ENCODE peak calls at places on chromosomes 4 and X, in six cellular contexts. D, V, W, U, O and L are unnamed samples.

GRCh38 chrX:104270916-104271512 is 16.3 kb upstream of the ESX1 start:
- DNase-seq in D (peak), V (no peak), W (peak), U (peak), O (peak), L (no peak)

GRCh38 chr4:169000315-169000714 is 9.7 kb downstream of the CBR4 start:
- DNase-seq in D (no peak), V (no peak), W (no peak), U (no peak), O (no peak), L (no peak)

GRCh38 chr4:6840062-6840976 is 57.8 kb downstream of the KIAA0232 start:
- DNase-seq in D (no peak), V (no peak), W (no peak), U (no peak), O (peak), L (peak)

GRCh38 chr4:121706595-121707021 is 9.8 kb upstream of the ANXA5 start:
- DNase-seq in D (no peak), V (no peak), W (no peak), U (peak), O (no peak), L (no peak)

GRCh38 chr4:55512922-55513571 is 33.7 kb downstream of the CLOCK start:
- DNase-seq in D (peak), V (no peak), W (no peak), U (no peak), O (no peak), L (no peak)

GRCh38 chr4:53905935-53906377 is 158.4 kb downstream of the CHIC2 start:
- DNase-seq in D (peak), V (no peak), W (peak), U (peak), O (peak), L (peak)

GRCh38 chrX:24479924-24480722 is 15.0 kb downstream of the PDK3 start:
- DNase-seq in D (peak), V (peak), W (no peak), U (peak), O (no peak), L (no peak)

GRCh38 chr4:3296651-3297050 is 3.8 kb downstream of the RGS12 start:
- DNase-seq in D (no peak), V (no peak), W (no peak), U (no peak), O (no peak), L (no peak)

GRCh38 chr4:152590179-152591031 is 54.5 kb upstream of the FBXW7 start:
- DNase-seq in D (peak), V (peak), W (no peak), U (no peak), O (no peak), L (no peak)

GRCh38 chr4:81625422-81626417 is 154.0 kb upstream of the RASGEF1B start:
- DNase-seq in D (peak), V (no peak), W (no peak), U (no peak), O (no peak), L (no peak)

GRCh38 chr4:75990129-75990528 is 616 bp downstream of the SDAD1 start:
- DNase-seq in D (peak), V (no peak), W (no peak), U (no peak), O (no peak), L (no peak)

GRCh38 chr4:180811556-180811955 is 1431.6 kb upstream of the TENM3 start:
- DNase-seq in D (no peak), V (no peak), W (no peak), U (no peak), O (no peak), L (no peak)

GRCh38 chrX:17585006-17585405 is 152.3 kb upstream of the SCML1 start:
- DNase-seq in D (no peak), V (no peak), W (no peak), U (no peak), O (no peak), L (no peak)

GRCh38 chrX:43269201-43269600 is 386.9 kb upstream of the MAOA start:
- DNase-seq in D (no peak), V (no peak), W (no peak), U (no peak), O (no peak), L (no peak)

GRCh38 chr4:141833209-141833608 is 196.8 kb downstream of the IL15 start:
- DNase-seq in D (no peak), V (no peak), W (no peak), U (no peak), O (no peak), L (no peak)

GRCh38 chrX:633043-633654 is 2.6 kb downstream of the SHOX start:
- DNase-seq in D (no peak), V (no peak), W (no peak), U (no peak), O (no peak), L (no peak)

GRCh38 chr4:2962614-2963184 is 507 bp downstream of the NOP14 start:
- DNase-seq in D (peak), V (no peak), W (peak), U (no peak), O (peak), L (no peak)

GRCh38 chrX:13068651-13069050 is 24.2 kb upstream of the FAM9C start:
- DNase-seq in D (no peak), V (no peak), W (no peak), U (no peak), O (no peak), L (no peak)

GRCh38 chrX:12977761-12978204 is 2.9 kb downstream of the TMSB4X start:
- DNase-seq in D (peak), V (no peak), W (no peak), U (no peak), O (no peak), L (no peak)

GRCh38 chrX:97563531-97564133 is 679.9 kb downstream of the RPA4 start:
- DNase-seq in D (no peak), V (no peak), W (no peak), U (peak), O (no peak), L (no peak)

GRCh38 chrX:21708116-21708515 is 49.8 kb downstream of the SMPX start:
- DNase-seq in D (peak), V (no peak), W (peak), U (no peak), O (no peak), L (no peak)

GRCh38 chr4:53682196-53682595 is 90.9 kb upstream of the LNX1 start:
- DNase-seq in D (no peak), V (no peak), W (no peak), U (no peak), O (no peak), L (no peak)

GRCh38 chr4:21517460-21517859 is 431.1 kb downstream of the KCNIP4 start:
- DNase-seq in D (no peak), V (no peak), W (no peak), U (no peak), O (no peak), L (no peak)

GRCh38 chr4:169620846-169621228 is 459 bp downstream of the CLCN3 start:
- DNase-seq in D (peak), V (no peak), W (peak), U (peak), O (peak), L (no peak)

GRCh38 chr4:112075129-112075753 is 70.0 kb upstream of the FAM241A start:
- DNase-seq in D (peak), V (peak), W (peak), U (peak), O (peak), L (peak)

GRCh38 chrX:110852180-110852579 is 56.6 kb upstream of the CHRDL1 start:
- DNase-seq in D (peak), V (no peak), W (peak), U (no peak), O (no peak), L (peak)

GRCh38 chr4:156374894-156375293 is 421.2 kb upstream of the CTSO start:
- DNase-seq in D (no peak), V (no peak), W (no peak), U (no peak), O (no peak), L (no peak)

GRCh38 chr4:7347981-7348380 is 86.7 kb downstream of the PSAPL1 start:
- DNase-seq in D (no peak), V (no peak), W (no peak), U (no peak), O (no peak), L (no peak)

GRCh38 chrX:16828126-16828908 is 41.8 kb downstream of the RBBP7 start:
- DNase-seq in D (no peak), V (no peak), W (no peak), U (no peak), O (no peak), L (no peak)